ENCODE peak calls at places on chromosomes 11 and 22, in seven cellular contexts. N is IMR-90, J is neuronal stem cell, X is H9, Z is trophoblast cell, F is H1, C is mesenchymal stem cell. E is an unnamed sample.

GRCh38 chr11:128830290-128830813 is 36.7 kb downstream of the KCNJ1 start:
- DNase-seq in N (no peak), J (no peak), X (no peak), Z (no peak), F (no peak), C (peak; percentile 4), E (no peak)

GRCh38 chr11:18754308-18754707 is 28.3 kb upstream of the IGSF22 start:
- DNase-seq in N (peak; percentile 52), J (no peak), X (no peak), Z (no peak), F (no peak), C (peak; percentile 40), E (no peak)

GRCh38 chr22:27663031-27663367 is 138.6 kb downstream of the MN1 start:
- DNase-seq in N (no peak), J (no peak), X (no peak), Z (no peak), F (no peak), C (no peak), E (no peak)

GRCh38 chr11:76626921-76627391 is 43.6 kb downstream of the LRRC32 start:
- DNase-seq in N (peak; percentile 29), J (no peak), X (no peak), Z (no peak), F (no peak), C (peak; percentile 19), E (no peak)

GRCh38 chr11:95790933-95791247 is 592 bp downstream of the CEP57 start:
- DNase-seq in N (peak; percentile 64), J (peak; percentile 44), X (peak; percentile 66), Z (peak; percentile 63), F (no peak), C (peak; percentile 70), E (peak; percentile 90)

GRCh38 chr11:1772270-1773130 is 8.8 kb upstream of the CTSD start:
- DNase-seq in N (peak; percentile 91), J (peak; percentile 57), X (peak; percentile 80), Z (peak; percentile 39), F (no peak), C (peak; percentile 97), E (peak; percentile 90)

GRCh38 chr11:133892584-133893380 is 47.5 kb upstream of the SPATA19 start:
- DNase-seq in N (no peak), J (no peak), X (no peak), Z (no peak), F (no peak), C (no peak), E (no peak)

GRCh38 chr11:82775736-82776346 is 42.2 kb upstream of the FAM181B start:
- DNase-seq in N (peak; percentile 47), J (no peak), X (peak; percentile 72), Z (peak; percentile 57), F (peak; percentile 50), C (peak; percentile 58), E (peak; percentile 80)

GRCh38 chr22:17570851-17571631 is 7.7 kb downstream of the SLC25A18 start:
- DNase-seq in N (peak; percentile 83), J (no peak), X (no peak), Z (peak; percentile 33), F (no peak), C (peak; percentile 67), E (peak; percentile 40)

GRCh38 chr11:134949716-134950115 is 537.7 kb upstream of the B3GAT1 start:
- DNase-seq in N (peak; percentile 26), J (no peak), X (no peak), Z (no peak), F (no peak), C (no peak), E (no peak)

GRCh38 chr11:128180446-128181089 is 406.8 kb downstream of the ETS1 start:
- DNase-seq in N (peak; percentile 92), J (no peak), X (no peak), Z (peak; percentile 62), F (no peak), C (peak; percentile 77), E (no peak)

GRCh38 chr22:19859861-19860510 is 5.3 kb upstream of the GNB1L start:
- DNase-seq in N (no peak), J (no peak), X (no peak), Z (no peak), F (no peak), C (no peak), E (no peak)

GRCh38 chr22:41936894-41937169 is 10.1 kb downstream of the CENPM start:
- DNase-seq in N (no peak), J (no peak), X (no peak), Z (no peak), F (no peak), C (no peak), E (no peak)

GRCh38 chr11:74672332-74672955 is 58.8 kb downstream of the CHRDL2 start:
- DNase-seq in N (no peak), J (no peak), X (no peak), Z (no peak), F (no peak), C (no peak), E (no peak)

GRCh38 chr22:29737251-29738117 is 17.7 kb downstream of the CABP7 start:
- DNase-seq in N (no peak), J (no peak), X (peak; percentile 53), Z (peak; percentile 26), F (no peak), C (no peak), E (no peak)

GRCh38 chr11:10628506-10629236 is 60.2 kb upstream of the LYVE1 start:
- DNase-seq in N (no peak), J (no peak), X (no peak), Z (no peak), F (no peak), C (no peak), E (no peak)

GRCh38 chr11:96260526-96260925 is 82.5 kb downstream of the MAML2 start:
- DNase-seq in N (peak; percentile 39), J (no peak), X (no peak), Z (no peak), F (no peak), C (no peak), E (no peak)

GRCh38 chr22:36417281-36417686 is 29.5 kb upstream of the MYH9 start:
- DNase-seq in N (peak; percentile 73), J (no peak), X (no peak), Z (peak; percentile 91), F (no peak), C (no peak), E (peak; percentile 72)

GRCh38 chr22:39135092-39135896 is 17.2 kb downstream of the CBX7 start:
- DNase-seq in N (no peak), J (no peak), X (peak; percentile 90), Z (peak; percentile 51), F (peak; percentile 50), C (peak; percentile 57), E (peak; percentile 79)

GRCh38 chr11:69208190-69209037 is 52.7 kb downstream of the SMIM38 start:
- DNase-seq in N (no peak), J (no peak), X (no peak), Z (no peak), F (no peak), C (no peak), E (no peak)

GRCh38 chr22:22520020-22520656 is at the start of gene ZNF280A:
- DNase-seq in N (no peak), J (no peak), X (peak; percentile 44), Z (peak; percentile 64), F (no peak), C (no peak), E (peak; percentile 5)
- H2BK5ac ChIP-seq in N (no peak within 1 kb of the TSS), J (no peak within 1 kb of the TSS), X (no peak within 1 kb of the TSS), Z (no peak within 1 kb of the TSS), F (no peak within 1 kb of the TSS), C (no peak within 1 kb of the TSS), E (no peak within 1 kb of the TSS)

GRCh38 chr22:33895444-33895843 is 24.8 kb downstream of the LARGE1 start:
- DNase-seq in N (no peak), J (no peak), X (no peak), Z (no peak), F (no peak), C (no peak), E (no peak)

GRCh38 chr22:33894515-33894914 is 25.8 kb downstream of the LARGE1 start:
- DNase-seq in N (no peak), J (no peak), X (no peak), Z (no peak), F (no peak), C (no peak), E (no peak)

GRCh38 chr22:33894036-33894435 is 26.2 kb downstream of the LARGE1 start:
- DNase-seq in N (no peak), J (no peak), X (no peak), Z (no peak), F (no peak), C (no peak), E (no peak)

GRCh38 chr22:33891992-33892391 is 28.3 kb downstream of the LARGE1 start:
- DNase-seq in N (no peak), J (no peak), X (no peak), Z (no peak), F (no peak), C (no peak), E (no peak)

GRCh38 chr22:33893486-33893885 is 26.8 kb downstream of the LARGE1 start:
- DNase-seq in N (no peak), J (no peak), X (no peak), Z (no peak), F (no peak), C (no peak), E (no peak)
- H2BK5ac ChIP-seq in N (no peak overlapping the region), J (no peak overlapping the region), X (no peak overlapping the region), Z (no peak overlapping the region), F (peak overlapping the region; percentile 55), C (no peak overlapping the region), E (no peak overlapping the region)

GRCh38 chr22:43477151-43477725 is 65.4 kb downstream of the MPPED1 start:
- DNase-seq in N (no peak), J (no peak), X (no peak), Z (no peak), F (no peak), C (no peak), E (no peak)

GRCh38 chr22:43477966-43478365 is 66.2 kb downstream of the MPPED1 start:
- DNase-seq in N (no peak), J (no peak), X (no peak), Z (no peak), F (no peak), C (no peak), E (no peak)

GRCh38 chr22:43475549-43476076 is 63.8 kb downstream of the MPPED1 start:
- DNase-seq in N (no peak), J (no peak), X (no peak), Z (no peak), F (no peak), C (no peak), E (no peak)

GRCh38 chr22:43476341-43476740 is 64.5 kb downstream of the MPPED1 start:
- DNase-seq in N (no peak), J (no peak), X (peak; percentile 66), Z (no peak), F (no peak), C (no peak), E (peak; percentile 55)

GRCh38 chr22:43476751-43477150 is 64.9 kb downstream of the MPPED1 start:
- DNase-seq in N (no peak), J (no peak), X (no peak), Z (no peak), F (no peak), C (no peak), E (no peak)
- H2BK5ac ChIP-seq in N (no peak overlapping the region), J (no peak overlapping the region), X (no peak overlapping the region), Z (no peak overlapping the region), F (no peak overlapping the region), C (no peak overlapping the region), E (no peak overlapping the region)

DNA sequence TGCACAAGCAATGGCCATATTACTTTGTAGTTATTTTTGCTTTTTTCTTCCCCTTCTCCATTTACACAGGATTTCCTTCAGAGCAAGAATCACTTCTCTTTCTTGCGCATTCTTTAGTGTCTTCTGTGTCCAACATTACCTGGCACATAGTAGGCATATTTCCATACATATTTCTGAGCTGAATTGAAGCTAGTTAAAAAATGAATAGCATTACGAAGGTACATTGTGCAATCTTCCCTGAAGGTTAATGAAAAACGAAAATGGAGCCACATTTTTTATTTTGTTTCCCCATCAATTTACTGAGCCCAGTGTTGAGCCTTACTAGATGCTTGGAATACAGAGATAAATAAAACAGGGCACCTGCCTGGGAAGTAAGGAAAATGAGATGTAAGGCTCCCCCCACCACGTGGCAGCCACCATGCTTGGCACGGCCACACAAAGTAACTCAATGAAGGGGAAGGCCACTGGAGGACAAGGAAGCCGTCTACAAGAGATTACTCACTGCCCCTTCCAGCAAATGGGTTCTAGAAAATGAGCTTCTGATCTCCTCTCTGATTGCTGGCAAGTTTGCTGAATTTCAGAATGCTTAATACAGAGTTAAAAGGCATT is 381.9 kb downstream of the LARGE1 start:
- DNase-seq in N (no peak), J (no peak), X (no peak), Z (peak; percentile 68), F (no peak), C (no peak), E (no peak)
- H2BK5ac ChIP-seq in N (no peak overlapping the region), J (no peak overlapping the region), X (no peak overlapping the region), Z (no peak overlapping the region), F (no peak overlapping the region), C (no peak overlapping the region), E (no peak overlapping the region)